ENCODE peak calls at places on chromosome 18, in nine cellular contexts. U, F, H, Z, D, R, Q, S and Y are unnamed samples.

GRCh38 chr18:59606193-59607175 is 90.7 kb downstream of the CCBE1 start:
- DNase-seq in U (no peak), F (no peak), H (no peak), Z (no peak), D (no peak), R (no peak), Q (no peak), S (no peak), Y (no peak)

GRCh38 chr18:76529433-76529811 is 34.4 kb upstream of the ZNF516 start:
- DNase-seq in U (no peak), F (no peak), H (no peak), Z (no peak), D (no peak), R (no peak), Q (no peak), S (no peak), Y (no peak)

GRCh38 chr18:22983175-22983574 is 50.0 kb downstream of the RBBP8 start:
- DNase-seq in U (no peak), F (peak), H (peak), Z (peak), D (no peak), R (peak), Q (peak), S (peak), Y (peak)

GRCh38 chr18:2651981-2652380 is 3.5 kb upstream of the SMCHD1 start:
- DNase-seq in U (no peak), F (no peak), H (no peak), Z (no peak), D (no peak), R (no peak), Q (no peak), S (no peak), Y (no peak)

GRCh38 chr18:48942554-48943261 is 8.1 kb downstream of the SMAD7 start:
- DNase-seq in U (no peak), F (peak), H (peak), Z (no peak), D (no peak), R (no peak), Q (no peak), S (peak), Y (peak)

GRCh38 chr18:58243401-58243800 is 199.4 kb downstream of the NEDD4L start:
- DNase-seq in U (no peak), F (no peak), H (no peak), Z (no peak), D (no peak), R (no peak), Q (no peak), S (no peak), Y (no peak)

GRCh38 chr18:42801706-42802105 is 313.8 kb downstream of the RIT2 start:
- DNase-seq in U (no peak), F (no peak), H (no peak), Z (no peak), D (no peak), R (no peak), Q (no peak), S (no peak), Y (no peak)

GRCh38 chr18:43129946-43130523 is 14.6 kb upstream of the RIT2 start:
- DNase-seq in U (no peak), F (no peak), H (no peak), Z (peak), D (no peak), R (peak), Q (no peak), S (no peak), Y (no peak)

GRCh38 chr18:48228301-48228715 is 180.9 kb downstream of the ZBTB7C start:
- DNase-seq in U (no peak), F (no peak), H (no peak), Z (no peak), D (no peak), R (peak), Q (no peak), S (no peak), Y (no peak)

GRCh38 chr18:25464211-25464610 is 112.2 kb upstream of the ZNF521 start:
- DNase-seq in U (no peak), F (no peak), H (no peak), Z (no peak), D (no peak), R (no peak), Q (no peak), S (no peak), Y (no peak)

GRCh38 chr18:79630266-79631095 is 49.1 kb upstream of the CTDP1 start:
- DNase-seq in U (no peak), F (no peak), H (no peak), Z (peak), D (no peak), R (no peak), Q (no peak), S (no peak), Y (no peak)

GRCh38 chr18:1017227-1017626 is 112.6 kb downstream of the ADCYAP1 start:
- DNase-seq in U (no peak), F (no peak), H (no peak), Z (no peak), D (no peak), R (no peak), Q (no peak), S (no peak), Y (no peak)

GRCh38 chr18:63844254-63844653 is 43.3 kb upstream of the SERPINB2 start:
- DNase-seq in U (no peak), F (peak), H (peak), Z (peak), D (no peak), R (no peak), Q (no peak), S (no peak), Y (peak)

GRCh38 chr18:46226461-46226860 is 122.3 kb downstream of the HAUS1 start:
- DNase-seq in U (no peak), F (no peak), H (no peak), Z (no peak), D (no peak), R (no peak), Q (no peak), S (no peak), Y (no peak)

GRCh38 chr18:49459404-49460171 is 857 bp downstream of the DYM start:
- DNase-seq in U (no peak), F (no peak), H (no peak), Z (peak), D (no peak), R (peak), Q (peak), S (no peak), Y (peak)

DNA sequence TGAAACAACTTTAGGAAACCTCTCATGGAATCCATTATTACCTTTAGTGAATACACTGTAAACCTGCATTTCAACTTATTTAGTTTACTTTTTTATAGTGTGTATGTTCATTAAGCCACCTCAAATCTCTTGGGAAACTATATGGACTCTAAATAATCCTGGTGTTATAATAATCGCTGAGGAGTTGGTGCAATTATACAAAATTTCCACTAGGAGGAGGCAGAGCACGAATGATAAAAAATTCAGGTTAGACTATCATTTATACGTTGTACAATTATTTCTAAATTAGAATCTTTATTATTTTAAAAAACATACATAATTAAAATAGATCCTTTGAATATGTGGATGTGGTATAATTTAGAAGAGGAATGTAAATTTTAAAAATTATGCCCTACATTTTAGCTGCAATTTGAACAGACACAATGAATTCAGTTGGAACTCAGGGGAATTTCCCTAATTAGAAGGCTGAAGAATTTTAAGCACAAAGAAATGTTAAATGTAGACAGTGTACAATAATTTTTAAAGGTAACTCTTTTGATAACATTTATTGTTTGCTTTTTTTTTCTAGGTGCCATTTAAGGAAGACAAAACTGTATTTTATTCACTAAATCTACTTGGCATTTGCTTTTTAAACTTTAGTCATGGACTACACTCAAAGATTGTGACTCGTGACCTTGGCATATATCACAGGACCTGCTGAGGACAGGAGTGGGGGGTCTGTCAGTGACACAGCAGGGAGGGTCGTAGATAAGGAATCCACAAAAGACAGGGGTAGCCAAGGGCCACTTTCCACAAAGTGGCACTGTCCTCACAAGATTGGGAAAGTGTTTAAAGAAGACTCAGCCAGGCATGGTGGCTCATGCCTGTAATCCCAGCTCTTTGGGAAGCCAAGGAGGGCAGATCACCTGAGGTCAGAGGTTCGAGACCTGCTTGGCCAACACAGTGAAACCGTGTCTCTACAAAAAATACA is 45.5 kb downstream of the RAB12 start:
- DNase-seq in U (no peak), F (no peak), H (peak), Z (peak), D (no peak), R (peak), Q (peak), S (no peak), Y (peak)
- TF ChIP-seq MAX in U (no peak), F (no peak), H (no peak), Z (no peak), D (no peak), R (no peak), Q (no peak), S (no peak), Y (no peak)

GRCh38 chr18:67514901-67515540 is 1.5 kb downstream of the DSEL start:
- DNase-seq in U (no peak), F (no peak), H (no peak), Z (no peak), D (no peak), R (no peak), Q (no peak), S (no peak), Y (peak)
- H3K4me3 ChIP-seq in U (no peak), F (no peak), H (no peak), Z (no peak), D (peak), R (peak), Q (no peak), S (no peak), Y (peak)

DNA sequence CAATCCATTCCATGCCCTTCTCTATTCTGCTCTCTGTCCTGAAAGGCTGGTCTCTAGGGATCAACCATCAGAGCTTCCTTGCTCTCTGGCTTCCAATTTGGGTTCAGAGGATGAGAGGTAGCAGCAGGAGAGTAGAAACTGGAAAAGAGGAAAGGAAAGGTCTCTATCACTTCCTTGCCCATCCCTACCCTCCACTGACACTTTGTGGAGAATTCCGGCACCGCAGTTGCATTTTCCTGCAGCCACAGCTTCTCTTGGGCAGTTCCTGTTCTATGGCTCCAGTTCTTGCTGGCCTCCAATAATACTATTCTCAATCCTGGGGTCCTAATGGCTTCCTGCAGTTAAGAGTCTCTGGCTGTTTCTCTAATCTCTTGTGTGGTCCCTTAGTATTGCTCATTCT is 13.3 kb upstream of the IMPACT start:
- DNase-seq in U (no peak), F (no peak), H (peak), Z (no peak), D (no peak), R (no peak), Q (no peak), S (no peak), Y (no peak)
- TF ChIP-seq CTCF in U (no peak), F (peak), H (no peak), Z (no peak), D (peak), R (peak), Q (no peak), S (peak), Y (no peak)

GRCh38 chr18:34048423-34048822 is 176.3 kb downstream of the NOL4 start:
- DNase-seq in U (no peak), F (no peak), H (no peak), Z (no peak), D (no peak), R (peak), Q (no peak), S (no peak), Y (no peak)
- TF ChIP-seq MAX in U (no peak), F (no peak), H (no peak), Z (no peak), D (no peak), R (no peak), Q (no peak), S (no peak), Y (no peak)

GRCh38 chr18:74497778-74498177 is 1.6 kb downstream of the CNDP2 start:
- DNase-seq in U (no peak), F (no peak), H (no peak), Z (peak), D (no peak), R (no peak), Q (no peak), S (no peak), Y (no peak)
- H3K4me3 ChIP-seq in U (peak), F (no peak), H (no peak), Z (peak), D (no peak), R (no peak), Q (no peak), S (no peak), Y (no peak)

DNA sequence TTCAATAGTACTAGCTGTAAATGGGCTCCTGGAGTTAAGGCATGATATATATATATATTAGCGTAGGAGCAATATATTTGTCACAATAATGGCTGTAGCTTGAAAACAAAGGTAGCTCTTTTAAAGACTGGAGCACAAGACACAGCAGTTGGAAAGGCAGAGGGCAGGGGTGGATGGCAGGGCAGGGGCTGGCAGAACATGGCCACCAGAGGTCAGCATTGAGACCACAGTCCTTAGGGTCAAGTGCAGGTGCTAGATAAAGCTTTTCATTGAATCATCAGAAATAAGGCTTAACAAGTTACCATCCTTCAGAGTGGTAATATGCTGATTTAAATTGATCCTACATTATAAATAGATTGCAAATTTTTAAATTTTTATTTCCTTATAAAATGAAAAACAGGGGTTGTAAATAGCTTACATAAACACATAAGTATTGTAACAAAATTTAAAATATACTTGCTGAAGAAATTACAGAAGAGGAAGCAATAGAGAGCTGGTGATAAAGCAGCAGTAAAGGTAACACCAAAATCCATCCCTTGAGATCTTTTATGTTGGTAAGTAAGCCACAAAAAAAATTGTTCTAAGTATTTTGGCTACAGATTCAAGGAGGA is 161.2 kb upstream of the PIEZO2 start:
- DNase-seq in U (no peak), F (peak), H (peak), Z (peak), D (no peak), R (peak), Q (peak), S (peak), Y (peak)
- TF ChIP-seq CTCF in U (peak), F (peak), H (peak), Z (peak), D (peak), R (peak), Q (peak), S (peak), Y (peak)